ENCODE peak calls at places on chromosomes 13 and 19, in nine cellular contexts. B is bronchial epithelial cell; M is GM04504; P is NCI-H2029 treated with DMSO at 0.1 percent for 48 hours; N is H54; Q is stimulated activated CD4-positive, alpha-beta T cell treated with anti-CD3 and anti-CD28 coated beads, Interleukin-4, amount 100 ng/mL, for 4 hours; X is upper lobe of right lung; J is NCI-H774; V is stimulated activated CD8-positive, alpha-beta memory T cell treated with anti-CD3 and anti-CD28 coated beads, Interleukin-4, amount 100 ng/mL, for 48 hours. W is an unnamed sample.

GRCh38 chr19:55626350-55626749 is 2.0 kb upstream of the ZNF784 start:
- DNase-seq in B (no peak), M (no peak), P (no peak), N (no peak), Q (peak), X (no peak), J (no peak), V (peak), W (no peak)

GRCh38 chr19:16293133-16294085 is 31.2 kb upstream of the KLF2 start:
- DNase-seq in B (peak), M (peak), P (no peak), N (peak), Q (no peak), X (peak), J (no peak), V (no peak), W (peak)

GRCh38 chr19:44072543-44073401 is 813 bp downstream of the ZNF284 start:
- DNase-seq in B (peak), M (no peak), P (no peak), N (peak), Q (no peak), X (no peak), J (no peak), V (no peak), W (peak)

GRCh38 chr13:73481265-73481664 is 422.5 kb downstream of the KLF5 start:
- DNase-seq in B (no peak), M (no peak), P (no peak), N (no peak), Q (no peak), X (no peak), J (no peak), V (no peak), W (no peak)

GRCh38 chr19:51139299-51140018 is 2.6 kb upstream of the SIGLEC7 start:
- DNase-seq in B (no peak), M (no peak), P (no peak), N (no peak), Q (no peak), X (no peak), J (no peak), V (no peak), W (no peak)

GRCh38 chr19:8638078-8638619 is 7.7 kb downstream of the NFILZ start:
- DNase-seq in B (peak), M (no peak), P (no peak), N (no peak), Q (no peak), X (peak), J (no peak), V (no peak), W (no peak)

GRCh38 chr13:60258349-60258748 is 94.6 kb upstream of the DIAPH3 start:
- DNase-seq in B (no peak), M (no peak), P (no peak), N (no peak), Q (no peak), X (no peak), J (no peak), V (no peak), W (no peak)

GRCh38 chr13:101157261-101157660 is 259.0 kb downstream of the NALCN start:
- DNase-seq in B (peak), M (no peak), P (no peak), N (no peak), Q (no peak), X (no peak), J (no peak), V (no peak), W (peak)

GRCh38 chr13:42753697-42754096 is 27.7 kb upstream of the FAM216B start:
- DNase-seq in B (no peak), M (no peak), P (no peak), N (no peak), Q (no peak), X (no peak), J (no peak), V (no peak), W (no peak)

GRCh38 chr13:33272531-33273124 is 12.9 kb downstream of the STARD13 start:
- DNase-seq in B (peak), M (no peak), P (no peak), N (no peak), Q (no peak), X (no peak), J (no peak), V (no peak), W (peak)

GRCh38 chr19:44909775-44910174 is 4.2 kb downstream of the APOE start:
- DNase-seq in B (no peak), M (no peak), P (no peak), N (no peak), Q (no peak), X (no peak), J (no peak), V (no peak), W (no peak)

GRCh38 chr19:40398417-40399056 is 8.6 kb upstream of the HIPK4 start:
- DNase-seq in B (peak), M (no peak), P (no peak), N (no peak), Q (peak), X (peak), J (peak), V (peak), W (no peak)

GRCh38 chr13:112001571-112001970 is 65.4 kb upstream of the SOX1 start:
- DNase-seq in B (no peak), M (no peak), P (peak), N (no peak), Q (no peak), X (no peak), J (no peak), V (no peak), W (no peak)

GRCh38 chr19:14061751-14062557 is at the start of gene PALM3:
- DNase-seq in B (no peak), M (no peak), P (no peak), N (no peak), Q (no peak), X (peak), J (no peak), V (no peak), W (peak)

GRCh38 chr13:101647760-101648159 is 195.3 kb downstream of the ITGBL1 start:
- DNase-seq in B (no peak), M (no peak), P (no peak), N (no peak), Q (no peak), X (no peak), J (no peak), V (no peak), W (no peak)

GRCh38 chr13:36030670-36031331 is 100.4 kb downstream of the DCLK1 start:
- DNase-seq in B (peak), M (no peak), P (no peak), N (no peak), Q (no peak), X (no peak), J (no peak), V (no peak), W (no peak)

GRCh38 chr19:40461669-40462221 is 3.8 kb downstream of the BLVRB start:
- DNase-seq in B (no peak), M (no peak), P (no peak), N (no peak), Q (no peak), X (peak), J (no peak), V (no peak), W (no peak)

GRCh38 chr13:26881154-26881553 is 120.6 kb upstream of the GPR12 start:
- DNase-seq in B (no peak), M (peak), P (no peak), N (peak), Q (no peak), X (no peak), J (no peak), V (no peak), W (peak)

GRCh38 chr19:18069383-18069782 is 17.4 kb downstream of the IL12RB1 start:
- DNase-seq in B (no peak), M (no peak), P (no peak), N (no peak), Q (no peak), X (no peak), J (no peak), V (no peak), W (no peak)

GRCh38 chr19:51098366-51099069 is 9.7 kb downstream of the CTU1 start:
- DNase-seq in B (no peak), M (no peak), P (no peak), N (no peak), Q (peak), X (peak), J (no peak), V (no peak), W (no peak)

GRCh38 chr13:63305641-63306133 is 1890.0 kb upstream of the PCDH20 start:
- DNase-seq in B (no peak), M (no peak), P (no peak), N (no peak), Q (no peak), X (no peak), J (no peak), V (no peak), W (no peak)

GRCh38 chr19:35216026-35216832 is 12.3 kb downstream of the FAM187B start:
- DNase-seq in B (peak), M (peak), P (no peak), N (no peak), Q (no peak), X (peak), J (no peak), V (no peak), W (peak)

GRCh38 chr13:21924958-21925357 is 254.1 kb downstream of the FGF9 start:
- DNase-seq in B (no peak), M (no peak), P (no peak), N (no peak), Q (no peak), X (no peak), J (no peak), V (no peak), W (no peak)

GRCh38 chr13:25783480-25784081 is 268.2 kb downstream of the SHISA2 start:
- DNase-seq in B (no peak), M (no peak), P (peak), N (no peak), Q (no peak), X (no peak), J (peak), V (no peak), W (no peak)

GRCh38 chr19:2887391-2887914 is 13.3 kb upstream of the ZNF57 start:
- DNase-seq in B (peak), M (peak), P (peak), N (peak), Q (no peak), X (no peak), J (peak), V (no peak), W (peak)

GRCh38 chr13:44004881-44005280 is 125.2 kb downstream of the LACC1 start:
- DNase-seq in B (peak), M (peak), P (no peak), N (peak), Q (no peak), X (no peak), J (no peak), V (no peak), W (peak)

W was measured in renal cortical epithelial cell.